ENCODE peak calls at places on chromosomes 6 and 20, in ten cellular contexts. F is choroid plexus epithelial cell, P is Peyer's patch, E is neural progenitor cell, A is adrenal gland, M is testis, S is GM06990, K is stomach, T is tibial artery, Y is brain microvascular endothelial cell. O is an unnamed sample.

GRCh38 chr6:159467473-159468041 is 225.5 kb downstream of the SOD2 start:
- DNase-seq in F (no peak), P (no peak), E (no peak), A (no peak), M (no peak), S (peak), K (no peak), T (no peak), Y (peak), O (peak)

GRCh38 chr6:5671162-5671561 is 335.6 kb downstream of the NRN1 start:
- DNase-seq in F (peak), P (no peak), E (no peak), A (peak), M (peak), S (peak), K (no peak), T (no peak), Y (no peak), O (peak)

GRCh38 chr6:21461844-21462518 is 131.6 kb upstream of the SOX4 start:
- DNase-seq in F (no peak), P (no peak), E (no peak), A (no peak), M (no peak), S (no peak), K (no peak), T (no peak), Y (no peak), O (no peak)

GRCh38 chr6:29953001-29953436 is 10.7 kb downstream of the HLA-A start:
- DNase-seq in F (no peak), P (no peak), E (no peak), A (peak), M (peak), S (no peak), K (no peak), T (no peak), Y (peak), O (no peak)

GRCh38 chr6:49328051-49328450 is 135.0 kb downstream of the MMUT start:
- DNase-seq in F (peak), P (no peak), E (peak), A (no peak), M (no peak), S (no peak), K (no peak), T (no peak), Y (no peak), O (no peak)

GRCh38 chr6:34341481-34341971 is 50.9 kb downstream of the NUDT3 start:
- DNase-seq in F (no peak), P (no peak), E (no peak), A (no peak), M (no peak), S (no peak), K (peak), T (no peak), Y (no peak), O (no peak)

GRCh38 chr20:5731753-5732366 is 18.3 kb upstream of the SHLD1 start:
- DNase-seq in F (no peak), P (no peak), E (no peak), A (no peak), M (no peak), S (no peak), K (no peak), T (no peak), Y (no peak), O (no peak)

GRCh38 chr6:45421700-45422540 is 44.2 kb upstream of the SUPT3H start:
- DNase-seq in F (peak), P (peak), E (peak), A (peak), M (peak), S (no peak), K (peak), T (peak), Y (peak), O (no peak)

GRCh38 chr6:35747877-35748276 is 11.0 kb downstream of the ARMC12 start:
- DNase-seq in F (no peak), P (no peak), E (no peak), A (no peak), M (no peak), S (no peak), K (no peak), T (no peak), Y (no peak), O (no peak)

GRCh38 chr20:54623923-54624569 is 148.7 kb downstream of the DOK5 start:
- DNase-seq in F (no peak), P (no peak), E (no peak), A (no peak), M (no peak), S (no peak), K (peak), T (no peak), Y (no peak), O (no peak)

GRCh38 chr20:46573788-46574581 is 23.5 kb upstream of the OCSTAMP start:
- DNase-seq in F (no peak), P (no peak), E (no peak), A (no peak), M (no peak), S (no peak), K (no peak), T (no peak), Y (no peak), O (no peak)

GRCh38 chr6:5076931-5077330 is 8.2 kb upstream of the PPP1R3G start:
- DNase-seq in F (no peak), P (no peak), E (no peak), A (no peak), M (no peak), S (no peak), K (no peak), T (no peak), Y (no peak), O (no peak)

GRCh38 chr6:45949256-45949655 is 66.4 kb downstream of the CLIC5 start:
- DNase-seq in F (peak), P (no peak), E (no peak), A (no peak), M (no peak), S (no peak), K (no peak), T (no peak), Y (no peak), O (no peak)

GRCh38 chr6:84804720-84805119 is 40.3 kb upstream of the TBX18 start:
- DNase-seq in F (peak), P (no peak), E (no peak), A (no peak), M (no peak), S (no peak), K (no peak), T (no peak), Y (peak), O (no peak)

GRCh38 chr6:36120539-36120938 is 9.8 kb upstream of the MAPK13 start:
- DNase-seq in F (no peak), P (peak), E (no peak), A (no peak), M (no peak), S (no peak), K (peak), T (peak), Y (no peak), O (peak)

GRCh38 chr6:17200395-17200794 is 80.8 kb upstream of the RBM24 start:
- DNase-seq in F (no peak), P (no peak), E (peak), A (no peak), M (peak), S (no peak), K (no peak), T (no peak), Y (no peak), O (no peak)
- TF ChIP-seq CTCF in F (peak), P (no peak), E (peak), A (no peak), M (no peak), S (no peak), K (no peak), T (no peak), Y (peak), O (no peak)

GRCh38 chr6:86153529-86153928 is 510.8 kb upstream of the SYNCRIP start:
- DNase-seq in F (no peak), P (no peak), E (no peak), A (no peak), M (no peak), S (no peak), K (no peak), T (no peak), Y (no peak), O (no peak)

GRCh38 chr6:86152546-86152945 is 509.9 kb upstream of the SYNCRIP start:
- DNase-seq in F (no peak), P (no peak), E (no peak), A (no peak), M (no peak), S (no peak), K (no peak), T (no peak), Y (no peak), O (no peak)

DNA sequence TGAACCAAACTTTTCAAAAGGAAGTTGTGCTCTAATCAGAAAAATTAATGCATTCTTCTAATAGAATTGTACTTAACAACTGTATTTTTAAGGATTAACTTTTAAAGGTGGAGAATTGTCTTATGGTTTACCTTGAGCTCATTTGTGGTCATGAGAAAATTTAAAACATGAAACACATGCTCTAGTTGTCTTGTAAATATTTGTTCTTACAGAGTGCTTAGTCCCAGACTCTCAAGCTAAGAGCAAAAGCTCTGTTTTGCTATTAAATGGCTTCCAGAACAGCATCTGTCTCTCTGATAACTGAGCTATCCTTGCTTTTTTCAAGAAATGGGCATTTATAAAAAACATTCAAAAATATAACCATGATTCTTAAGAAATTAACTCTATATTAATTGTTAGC is 512.2 kb upstream of the SYNCRIP start:
- DNase-seq in F (no peak), P (no peak), E (no peak), A (no peak), M (no peak), S (no peak), K (no peak), T (no peak), Y (no peak), O (no peak)
- H3K4me3 ChIP-seq in F (no peak), P (no peak), E (no peak), A (no peak), M (no peak), S (no peak), K (no peak), T (no peak), Y (no peak), O (no peak)

GRCh38 chr6:149150301-149150700 is 167.2 kb upstream of the TAB2 start:
- DNase-seq in F (no peak), P (no peak), E (no peak), A (no peak), M (no peak), S (no peak), K (no peak), T (no peak), Y (no peak), O (no peak)

GRCh38 chr6:149152521-149152920 is 165.0 kb upstream of the TAB2 start:
- DNase-seq in F (no peak), P (no peak), E (no peak), A (no peak), M (no peak), S (no peak), K (no peak), T (no peak), Y (no peak), O (no peak)

GRCh38 chr6:149149682-149150081 is 167.8 kb upstream of the TAB2 start:
- DNase-seq in F (no peak), P (no peak), E (no peak), A (no peak), M (no peak), S (no peak), K (no peak), T (no peak), Y (no peak), O (no peak)

GRCh38 chr6:149153100-149153499 is 164.4 kb upstream of the TAB2 start:
- DNase-seq in F (no peak), P (no peak), E (no peak), A (no peak), M (no peak), S (no peak), K (no peak), T (no peak), Y (no peak), O (no peak)

GRCh38 chr6:149150999-149151398 is 166.5 kb upstream of the TAB2 start:
- DNase-seq in F (no peak), P (no peak), E (no peak), A (no peak), M (no peak), S (no peak), K (no peak), T (no peak), Y (no peak), O (no peak)
- TF ChIP-seq CTCF in F (no peak), P (no peak), E (no peak), A (no peak), M (no peak), S (no peak), K (no peak), T (no peak), Y (no peak), O (no peak)

DNA sequence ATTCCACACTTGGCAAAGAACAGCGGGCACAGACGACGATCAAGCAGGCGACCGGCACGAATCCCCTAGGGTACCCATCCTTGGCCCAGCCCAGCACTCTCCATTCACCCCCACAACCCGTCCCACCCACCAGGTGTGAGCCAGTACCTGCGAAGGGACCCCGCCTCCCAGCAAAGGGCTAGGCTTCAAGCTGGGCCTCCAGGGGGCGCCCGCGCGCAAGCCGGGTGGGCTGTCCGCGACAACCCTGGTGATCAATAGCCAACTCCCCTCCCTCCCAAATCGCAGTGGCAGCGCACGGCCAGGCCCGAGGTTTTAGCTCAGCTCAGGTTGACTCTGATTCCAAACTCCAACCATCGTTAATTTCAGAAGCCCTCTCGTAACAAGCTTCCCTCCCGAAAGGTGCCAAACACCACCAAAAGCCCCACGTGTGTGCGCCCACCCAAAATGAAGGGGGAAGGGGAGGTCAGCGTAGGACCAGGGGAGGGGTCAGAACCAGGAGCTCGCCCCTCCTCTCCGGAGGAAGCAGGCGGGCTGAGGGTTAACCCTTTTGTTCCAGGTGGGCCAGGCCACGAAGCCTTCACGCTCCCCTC is 2.1 kb downstream of the SALL4 start:
- DNase-seq in F (peak), P (peak), E (peak), A (peak), M (peak), S (peak), K (peak), T (no peak), Y (no peak), O (no peak)
- H3K4me3 ChIP-seq in F (peak), P (peak), E (peak), A (no peak), M (peak), S (no peak), K (peak), T (peak), Y (peak), O (no peak)

GRCh38 chr20:38601216-38602184 is at the start of gene ARHGAP40:
- DNase-seq in F (peak), P (no peak), E (peak), A (no peak), M (no peak), S (no peak), K (peak), T (no peak), Y (no peak), O (no peak)
- TF ChIP-seq CTCF in F (peak), P (no peak), E (peak), A (no peak), M (no peak), S (peak), K (peak), T (no peak), Y (peak), O (peak)

GRCh38 chr6:117907600-117908245 is 659 bp downstream of the SLC35F1 start:
- DNase-seq in F (no peak), P (no peak), E (peak), A (peak), M (peak), S (peak), K (no peak), T (no peak), Y (no peak), O (no peak)
- H3K4me3 ChIP-seq in F (peak), P (peak), E (peak), A (no peak), M (peak), S (peak), K (peak), T (peak), Y (peak), O (peak)

DNA sequence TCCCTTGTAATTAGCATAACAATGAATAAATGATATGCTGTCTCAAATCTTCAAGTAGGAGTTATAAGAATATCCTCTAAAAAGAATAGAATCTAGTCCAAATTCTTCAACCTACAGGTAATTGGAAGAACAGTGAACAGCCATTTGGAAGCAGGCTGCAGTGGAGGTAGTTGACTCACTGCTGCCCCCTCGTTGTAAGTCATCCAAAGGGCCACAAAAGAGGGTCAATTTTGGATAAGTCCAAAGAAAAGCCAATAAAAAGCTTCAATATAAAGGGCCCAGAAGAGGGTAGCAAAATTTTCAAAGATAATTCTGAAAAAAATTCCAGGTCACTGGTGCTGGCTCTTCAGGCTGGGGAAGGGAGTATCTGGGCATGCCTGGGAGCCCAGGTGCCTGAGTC is 60.8 kb upstream of the SSTR4 start:
- DNase-seq in F (peak), P (no peak), E (peak), A (no peak), M (no peak), S (no peak), K (peak), T (no peak), Y (peak), O (no peak)
- TF ChIP-seq CTCF in F (peak), P (no peak), E (peak), A (peak), M (peak), S (peak), K (peak), T (no peak), Y (peak), O (peak)

DNA sequence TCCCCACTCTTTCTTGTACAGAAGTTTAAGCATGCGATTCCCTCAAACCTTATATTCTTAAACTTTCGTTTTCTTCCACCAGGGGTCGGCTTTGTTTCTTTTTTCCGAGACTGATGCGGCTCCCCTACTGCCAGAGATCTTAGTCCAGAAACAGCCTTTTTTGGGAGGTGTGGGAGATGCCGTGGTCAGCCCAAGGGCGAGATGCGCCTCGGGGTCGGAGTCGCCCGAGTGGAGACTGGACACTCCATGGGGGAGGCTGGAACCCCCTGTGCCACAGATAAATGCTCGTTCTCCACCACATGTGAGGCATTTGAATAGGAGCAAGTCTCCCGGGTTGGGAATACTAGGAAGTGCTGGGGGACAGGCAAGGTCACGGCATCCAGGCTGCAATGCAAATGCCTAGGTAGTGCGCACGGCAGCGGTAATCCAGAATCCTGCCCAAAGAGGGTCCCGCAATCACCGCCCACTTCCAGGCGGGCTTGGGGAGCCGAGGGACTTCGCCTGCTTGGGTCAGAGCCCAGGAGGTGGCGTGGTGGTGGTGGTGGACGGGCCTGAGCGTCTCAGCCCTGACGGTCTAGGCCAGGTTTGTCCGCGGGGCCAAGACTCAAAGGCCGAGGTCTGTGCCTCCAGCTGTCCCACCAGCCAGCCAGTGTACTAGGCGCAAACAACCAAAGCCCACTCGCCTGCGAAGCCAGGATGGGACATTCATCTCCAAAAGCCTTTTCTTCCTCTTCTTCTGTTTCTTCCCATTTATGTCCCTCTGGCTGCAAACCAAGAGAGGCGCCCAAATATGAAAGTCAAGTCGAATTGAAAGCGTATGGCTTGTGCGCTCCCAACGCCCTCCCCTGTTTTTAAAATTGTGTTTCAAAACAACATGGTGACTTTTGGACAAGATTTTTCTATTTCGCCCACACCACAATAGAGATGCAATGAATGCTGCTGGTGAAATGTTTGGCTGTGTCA is 39.3 kb upstream of the OSTM1 start:
- DNase-seq in F (peak), P (no peak), E (peak), A (peak), M (peak), S (peak), K (no peak), T (no peak), Y (peak), O (no peak)
- H3K4me3 ChIP-seq in F (peak), P (no peak), E (peak), A (no peak), M (peak), S (no peak), K (peak), T (peak), Y (peak), O (no peak)

GRCh38 chr6:31805939-31806469 is 762 bp downstream of the LSM2 start:
- DNase-seq in F (no peak), P (no peak), E (no peak), A (no peak), M (no peak), S (no peak), K (no peak), T (no peak), Y (no peak), O (no peak)
- TF ChIP-seq CTCF in F (no peak), P (no peak), E (no peak), A (no peak), M (no peak), S (no peak), K (no peak), T (no peak), Y (no peak), O (no peak)